ENCODE peak calls at places on chromosome 16, in nine cellular contexts. Q, Y, D, K, L, H, N, J and R are unnamed samples.

GRCh38 chr16:30567991-30568638 is 3.4 kb downstream of the ZNF688 start:
- DNase-seq in J (peak; percentile 43), H (no peak), Q (no peak), N (no peak), L (no peak), Y (no peak), D (no peak), K (peak; percentile 60), R (no peak)

GRCh38 chr16:57126412-57126811 is 34.0 kb downstream of the CPNE2 start:
- DNase-seq in Y (no peak), D (no peak), H (no peak), Q (no peak), K (no peak), J (no peak), N (no peak), L (no peak), R (no peak)

GRCh38 chr16:88454315-88455057 is 1.4 kb downstream of the ZFPM1 start:
- DNase-seq in N (no peak), D (no peak), K (peak; percentile 30), Y (no peak), Q (peak; percentile 56), H (peak; percentile 72), J (no peak), L (no peak), R (no peak)

GRCh38 chr16:49641250-49641649 is 214.7 kb downstream of the ZNF423 start:
- DNase-seq in H (no peak), Q (no peak), Y (no peak), K (no peak), J (no peak), D (no peak), N (no peak), L (no peak), R (no peak)

GRCh38 chr16:3945751-3946603 is 65.5 kb upstream of the CREBBP start:
- DNase-seq in H (peak; percentile 41), Q (no peak), J (no peak), K (peak; percentile 99), L (peak; percentile 88), N (peak; percentile 33), Y (no peak), D (no peak), R (no peak)

GRCh38 chr16:82735176-82735575 is 108.4 kb downstream of the CDH13 start:
- DNase-seq in N (no peak), J (no peak), Y (no peak), K (no peak), D (no peak), H (no peak), L (no peak), Q (no peak), R (no peak)

GRCh38 chr16:316741-317464 is 33.9 kb downstream of the PDIA2 start:
- DNase-seq in Y (no peak), N (no peak), L (no peak), H (no peak), D (no peak), Q (no peak), J (no peak), K (no peak), R (no peak)

GRCh38 chr16:70160388-70160787 is 13.2 kb upstream of the CLEC18C start:
- DNase-seq in H (no peak), N (no peak), J (peak; percentile 18), D (no peak), Y (no peak), Q (no peak), K (no peak), L (no peak), R (no peak)

GRCh38 chr16:50438041-50438437 is 69.3 kb upstream of the BRD7 start:
- DNase-seq in J (no peak), H (peak; percentile 31), N (no peak), Y (no peak), Q (no peak), K (no peak), L (no peak), D (no peak), R (no peak)

GRCh38 chr16:55871411-55872038 is 3.6 kb downstream of the CES5A start:
- DNase-seq in Q (no peak), H (no peak), D (no peak), Y (no peak), N (no peak), K (no peak), J (no peak), L (no peak), R (no peak)

GRCh38 chr16:51971184-51971583 is 575.8 kb downstream of the TOX3 start:
- DNase-seq in J (no peak), K (peak; percentile 71), D (no peak), L (no peak), Y (no peak), N (no peak), H (peak; percentile 69), Q (peak; percentile 55), R (peak; percentile 65)

GRCh38 chr16:56990407-56991286 is 1.3 kb downstream of the NLRC5 start:
- DNase-seq in Q (no peak), K (peak; percentile 34), L (peak; percentile 51), N (no peak), J (no peak), Y (no peak), H (no peak), D (no peak), R (no peak)

GRCh38 chr16:60142991-60143705 is 1409.0 kb upstream of the GOT2 start:
- DNase-seq in K (no peak), Y (no peak), Q (no peak), L (no peak), N (no peak), D (no peak), H (no peak), J (no peak), R (no peak)

GRCh38 chr16:84032458-84033178 is 10.0 kb downstream of the SLC38A8 start:
- DNase-seq in N (no peak), J (peak; percentile 60), Y (no peak), Q (peak; percentile 89), K (no peak), H (peak; percentile 81), L (no peak), D (no peak), R (no peak)

GRCh38 chr16:58510776-58511628 is 4.3 kb upstream of the SETD6 start:
- DNase-seq in D (no peak), K (no peak), Q (no peak), N (no peak), J (no peak), Y (no peak), L (peak; percentile 56), H (no peak), R (no peak)

GRCh38 chr16:46673320-46674013 is 15.5 kb downstream of the VPS35 start:
- DNase-seq in H (peak; percentile 82), J (peak; percentile 26), Q (peak; percentile 79), L (no peak), K (peak; percentile 74), Y (no peak), N (peak; percentile 51), D (no peak), R (peak; percentile 66)

GRCh38 chr16:84610385-84610784 is 7.5 kb downstream of the COTL1 start:
- DNase-seq in Q (no peak), K (no peak), N (no peak), Y (no peak), L (no peak), H (no peak), J (no peak), D (no peak), R (no peak)

GRCh38 chr16:24836836-24837235 is 8.9 kb upstream of the SLC5A11 start:
- DNase-seq in K (no peak), L (no peak), N (no peak), Q (no peak), D (no peak), J (no peak), Y (no peak), H (no peak), R (no peak)

GRCh38 chr16:79434771-79435170 is 165.8 kb downstream of the MAF start:
- DNase-seq in Y (no peak), N (no peak), L (no peak), H (no peak), D (no peak), J (no peak), K (no peak), Q (no peak), R (no peak)
- H3K9me3 ChIP-seq in Y (no peaks in the 10 kb centered on the region), N (peaks cover 28% of the 10 kb centered on the region), L (no peaks in the 10 kb centered on the region), H (peaks cover 12% of the 10 kb centered on the region), D (no peaks in the 10 kb centered on the region), J (no peaks in the 10 kb centered on the region), K (no peaks in the 10 kb centered on the region), Q (no peaks in the 10 kb centered on the region), R (no peaks in the 10 kb centered on the region)

DNA sequence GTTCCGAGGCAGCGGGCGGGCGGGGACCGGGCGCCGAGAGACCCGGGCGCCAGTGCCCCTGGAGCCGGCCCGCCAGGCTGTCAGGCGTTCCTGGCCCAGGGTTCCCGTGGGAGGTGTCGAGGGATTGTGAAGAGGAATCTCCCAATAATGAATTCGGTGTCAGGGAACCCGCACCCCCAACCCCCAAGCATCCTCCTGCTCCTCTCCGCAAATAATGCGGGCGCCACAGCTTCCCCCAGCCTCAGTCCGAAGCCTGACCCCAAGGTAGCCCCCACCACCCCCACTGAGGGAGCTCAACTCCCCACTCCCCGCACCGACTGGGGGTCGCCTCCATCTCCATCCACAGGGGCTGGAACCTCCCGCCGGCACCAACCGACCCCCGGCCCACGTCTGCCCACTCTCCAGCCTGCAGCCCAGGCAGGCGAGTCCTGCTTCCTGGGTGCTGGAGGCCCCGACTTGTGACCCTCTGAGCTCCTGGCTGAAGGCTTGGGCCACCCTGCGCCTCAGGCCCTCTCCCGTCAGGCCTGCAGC is 641 bp upstream of the CASKIN1 start:
- DNase-seq in N (no peak), K (peak; percentile 17), L (no peak), J (no peak), H (no peak), D (no peak), Q (no peak), Y (no peak), R (no peak)
- H3K4me1 ChIP-seq in N (peaks cover 5% of the 10 kb centered on the region), K (no peaks in the 10 kb centered on the region), L (peaks cover 5% of the 10 kb centered on the region), J (peaks cover 20% of the 10 kb centered on the region), H (peaks cover 7% of the 10 kb centered on the region), D (peaks cover 15% of the 10 kb centered on the region), Q (peaks cover 14% of the 10 kb centered on the region), Y (peaks cover 10% of the 10 kb centered on the region), R (peaks cover 17% of the 10 kb centered on the region)

DNA sequence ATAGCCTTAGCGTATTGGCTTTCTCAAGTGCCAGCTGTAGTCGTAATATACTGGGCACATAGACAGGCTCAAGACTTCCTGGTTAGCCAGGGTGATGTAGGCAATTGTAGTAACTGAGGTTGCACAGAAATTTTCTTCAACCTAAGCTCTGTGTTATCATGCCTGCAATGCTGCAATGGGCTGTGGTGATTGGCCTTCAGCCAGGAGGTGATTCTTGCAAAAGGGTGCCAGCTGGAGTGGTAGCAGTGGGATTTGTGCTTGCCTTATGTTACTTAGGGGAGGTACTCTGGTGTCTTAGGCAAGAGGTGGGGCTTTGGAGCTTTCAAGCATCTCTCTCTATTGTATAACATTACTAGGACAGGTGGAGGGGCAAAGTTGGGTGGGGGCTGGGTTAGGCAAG is 495.1 kb downstream of the CDH11 start:
- DNase-seq in N (no peak), Q (no peak), K (peak; percentile 4), H (no peak), Y (no peak), J (no peak), D (no peak), L (no peak), R (peak; percentile 23)
- H3K9me3 ChIP-seq in N (peaks cover 34% of the 10 kb centered on the region), Q (no peaks in the 10 kb centered on the region), K (no peaks in the 10 kb centered on the region), H (no peaks in the 10 kb centered on the region), Y (peaks cover 21% of the 10 kb centered on the region), J (no peaks in the 10 kb centered on the region), D (no peaks in the 10 kb centered on the region), L (peaks cover 6% of the 10 kb centered on the region), R (no peaks in the 10 kb centered on the region)

DNA sequence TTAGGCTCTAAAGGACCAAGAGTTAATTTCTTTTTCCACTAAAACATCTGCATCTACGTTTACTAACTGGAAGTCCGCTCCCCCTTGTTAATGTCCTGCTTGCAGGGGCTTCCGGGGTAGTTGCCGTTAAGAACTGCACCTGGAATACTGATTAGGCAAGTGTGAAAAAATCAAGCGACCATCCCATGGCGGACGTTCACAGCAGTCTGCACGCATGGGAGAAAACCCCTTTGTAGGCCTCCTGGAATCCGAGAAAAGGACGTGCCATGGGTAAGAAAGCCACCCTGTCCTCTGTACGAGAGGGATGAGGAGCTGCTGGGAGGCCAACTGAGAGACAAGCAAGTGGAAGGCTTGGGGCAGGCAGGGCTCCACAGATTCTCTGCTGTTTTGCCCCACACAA is 14.9 kb downstream of the SNN start:
- DNase-seq in Y (no peak), D (no peak), H (no peak), N (no peak), J (no peak), L (peak; percentile 43), K (no peak), Q (no peak), R (no peak)
- H3K4me1 ChIP-seq in Y (peaks cover 48% of the 10 kb centered on the region), D (peaks cover 33% of the 10 kb centered on the region), H (no peaks in the 10 kb centered on the region), N (peaks cover 1% of the 10 kb centered on the region), J (peaks cover 52% of the 10 kb centered on the region), L (no peaks in the 10 kb centered on the region), K (peaks cover 30% of the 10 kb centered on the region), Q (no peaks in the 10 kb centered on the region), R (no peaks in the 10 kb centered on the region)